ENCODE peak calls at places on chromosomes 7 and 10, in nine cellular contexts. W is ovary, P is stomach, A is transverse colon, N is A549, R is tibial nerve, Z is sigmoid colon, T is esophagus muscularis mucosa, H is suprapubic skin. G is an unnamed sample.

GRCh38 chr7:133853706-133854276 is 273.3 kb upstream of the LRGUK start:
- DNase-seq in R (no peak), A (peak), Z (no peak), P (peak), W (no peak), H (no peak), T (no peak), N (peak), G (no peak)

GRCh38 chr10:110214380-110214826 is 7.0 kb downstream of the MXI1 start:
- DNase-seq in W (no peak), Z (no peak), T (peak), P (no peak), H (no peak), A (no peak), N (no peak), R (no peak), G (no peak)

GRCh38 chr7:125648543-125648942 is 718.9 kb upstream of the POT1 start:
- DNase-seq in R (no peak), Z (no peak), H (no peak), W (no peak), A (no peak), T (no peak), P (no peak), N (no peak), G (no peak)

GRCh38 chr7:38964921-38965320 is 12.8 kb upstream of the POU6F2 start:
- DNase-seq in H (no peak), R (no peak), T (no peak), W (no peak), A (no peak), N (no peak), P (no peak), Z (no peak), G (no peak)

GRCh38 chr10:92239600-92240288 is 51.1 kb downstream of the CPEB3 start:
- DNase-seq in P (peak), R (peak), H (peak), N (no peak), Z (peak), A (peak), W (peak), T (no peak), G (peak)

GRCh38 chr7:82210422-82211184 is 233.0 kb downstream of the CACNA2D1 start:
- DNase-seq in R (no peak), P (no peak), W (no peak), A (no peak), Z (no peak), T (no peak), N (no peak), H (no peak), G (no peak)

GRCh38 chr7:5237286-5237685 is 45.5 kb upstream of the SLC29A4 start:
- DNase-seq in W (peak), H (peak), Z (peak), P (peak), N (no peak), R (peak), A (peak), T (no peak), G (peak)

GRCh38 chr10:12350167-12350872 is 973 bp downstream of the CAMK1D start:
- DNase-seq in N (peak), A (peak), H (peak), P (no peak), Z (peak), R (no peak), W (peak), T (no peak), G (peak)

GRCh38 chr10:91340613-91341362 is 69.4 kb upstream of the HECTD2 start:
- DNase-seq in P (no peak), N (no peak), W (no peak), H (no peak), A (no peak), T (no peak), Z (no peak), R (no peak), G (no peak)

DNA sequence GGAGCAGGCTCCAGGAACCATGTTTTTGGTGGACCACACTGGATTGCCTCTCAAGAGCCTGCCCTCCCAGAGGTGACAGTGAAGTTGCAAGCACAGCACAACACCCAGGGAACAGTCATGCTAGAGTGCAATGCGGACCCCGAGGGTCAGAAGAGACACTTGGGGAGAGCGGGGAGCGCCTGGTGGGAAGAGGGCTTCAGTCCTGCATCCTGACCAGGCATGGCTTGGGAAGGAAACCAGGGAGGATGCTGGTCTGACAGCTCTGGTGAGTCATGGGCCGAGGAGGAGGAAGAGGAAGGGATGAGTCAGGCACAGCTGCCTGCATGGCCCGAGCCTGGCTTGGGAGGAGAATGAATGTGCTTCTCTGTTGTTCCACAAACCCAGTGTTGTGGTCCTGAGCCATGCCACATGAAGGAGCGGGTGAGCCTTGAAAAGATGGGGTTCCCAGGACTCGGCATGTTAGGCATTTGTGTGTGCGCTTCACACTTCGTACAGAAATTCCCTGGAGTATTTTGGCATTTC is 29.5 kb upstream of the ANKRD2 start:
- DNase-seq in W (peak), H (peak), N (peak), T (no peak), R (peak), P (peak), A (peak), Z (peak), G (peak)
- TF ChIP-seq EP300 in W (no peak), H (no peak), N (no peak), T (no peak), R (peak), P (no peak), A (no peak), Z (no peak), G (no peak)

GRCh38 chr10:20768849-20769248 is 128.3 kb downstream of the NEBL start:
- DNase-seq in A (no peak), P (no peak), H (no peak), T (no peak), N (no peak), R (no peak), Z (no peak), W (no peak), G (no peak)
- TF ChIP-seq CTCF in A (peak), P (no peak), H (no peak), T (peak), N (no peak), R (peak), Z (peak), W (no peak), G (peak)

DNA sequence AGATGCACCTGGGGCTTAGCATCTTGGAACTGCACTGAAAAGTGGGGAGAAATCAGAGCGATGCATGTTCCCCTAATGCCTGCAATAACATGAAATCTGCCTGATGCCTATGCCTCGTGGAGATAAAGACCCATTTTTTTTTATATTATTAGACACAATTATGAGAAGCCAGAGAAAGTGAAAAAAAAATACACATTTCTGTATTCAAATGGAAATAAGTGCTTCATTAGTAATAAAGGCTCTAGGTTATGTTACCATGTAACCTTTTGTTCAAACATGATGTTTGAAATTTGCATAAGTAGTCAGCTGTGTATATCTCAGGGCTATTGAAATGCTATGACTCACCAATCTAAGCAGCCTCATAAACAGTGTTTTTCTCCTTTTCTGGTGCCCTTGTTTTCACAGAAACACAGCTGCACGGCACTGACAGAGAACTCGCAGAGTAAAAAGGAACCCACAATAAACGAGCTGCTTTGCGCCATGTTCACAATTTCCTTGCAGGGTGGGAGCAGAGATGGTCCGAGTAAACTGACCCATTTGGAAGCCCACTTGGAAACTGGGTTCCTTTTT is 175.9 kb upstream of the PRKCQ start:
- DNase-seq in Z (no peak), W (no peak), R (no peak), N (no peak), T (no peak), P (no peak), A (peak), H (no peak), G (no peak)
- TF ChIP-seq EP300 in Z (no peak), W (no peak), R (no peak), N (no peak), T (no peak), P (no peak), A (no peak), H (no peak), G (no peak)

GRCh38 chr7:92614586-92615237 is 24.5 kb upstream of the FAM133B start:
- DNase-seq in A (no peak), H (no peak), W (no peak), N (no peak), Z (no peak), T (no peak), R (no peak), P (no peak), G (no peak)

GRCh38 chr7:92612501-92612900 is 22.3 kb upstream of the FAM133B start:
- DNase-seq in Z (no peak), R (no peak), H (no peak), T (no peak), A (no peak), N (no peak), P (no peak), W (no peak), G (no peak)

GRCh38 chr7:92613214-92613613 is 23.0 kb upstream of the FAM133B start:
- DNase-seq in H (no peak), N (no peak), R (no peak), Z (no peak), T (no peak), W (no peak), A (no peak), P (no peak), G (no peak)

GRCh38 chr7:92613720-92614119 is 23.5 kb upstream of the FAM133B start:
- DNase-seq in P (no peak), Z (no peak), H (no peak), N (no peak), W (no peak), A (no peak), R (no peak), T (no peak), G (no peak)

DNA sequence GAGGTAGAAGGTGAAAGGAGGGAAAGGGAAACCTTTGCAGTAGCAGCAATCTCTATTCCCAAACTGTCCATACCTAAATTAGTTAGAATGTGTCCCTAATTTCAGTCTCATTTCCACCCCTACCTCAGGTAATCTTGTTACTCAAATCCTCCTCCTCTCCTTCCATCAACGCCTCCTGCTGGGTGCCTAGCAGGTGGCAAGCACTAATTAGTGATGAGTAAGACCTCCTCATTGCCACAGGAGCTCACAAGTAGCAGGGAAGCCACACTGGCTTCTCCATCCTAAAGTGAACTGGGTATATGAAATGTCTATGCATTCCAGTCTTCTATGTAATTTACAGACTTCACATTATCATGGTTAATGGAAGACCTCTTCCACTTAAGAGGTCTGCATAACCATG is 25.7 kb upstream of the FAM133B start:
- DNase-seq in H (no peak), P (no peak), A (no peak), Z (no peak), T (no peak), R (no peak), N (no peak), W (no peak), G (no peak)
- TF ChIP-seq CTCF in H (no peak), P (no peak), A (no peak), Z (no peak), T (no peak), R (no peak), N (no peak), W (no peak), G (no peak)

GRCh38 chr7:101426303-101427011 is 63.8 kb downstream of the COL26A1 start:
- DNase-seq in Z (no peak), W (no peak), H (no peak), N (no peak), T (no peak), P (no peak), R (no peak), A (no peak), G (no peak)

GRCh38 chr7:101433688-101434087 is 71.0 kb downstream of the COL26A1 start:
- DNase-seq in A (no peak), Z (no peak), N (no peak), W (no peak), T (no peak), P (no peak), R (no peak), H (no peak), G (no peak)

GRCh38 chr7:101422361-101423195 is 59.9 kb downstream of the COL26A1 start:
- DNase-seq in W (no peak), R (no peak), A (no peak), P (no peak), T (no peak), N (no peak), H (no peak), Z (no peak), G (no peak)

GRCh38 chr7:101432316-101432715 is 69.6 kb downstream of the COL26A1 start:
- DNase-seq in Z (no peak), W (no peak), T (no peak), A (no peak), P (no peak), H (no peak), N (no peak), R (no peak), G (no peak)

GRCh38 chr7:101428093-101428866 is 65.6 kb downstream of the COL26A1 start:
- DNase-seq in Z (no peak), T (no peak), N (no peak), H (no peak), R (no peak), P (no peak), A (no peak), W (no peak), G (no peak)
- TF ChIP-seq EP300 in Z (no peak), T (no peak), N (no peak), H (no peak), R (no peak), P (no peak), A (no peak), W (no peak), G (no peak)

DNA sequence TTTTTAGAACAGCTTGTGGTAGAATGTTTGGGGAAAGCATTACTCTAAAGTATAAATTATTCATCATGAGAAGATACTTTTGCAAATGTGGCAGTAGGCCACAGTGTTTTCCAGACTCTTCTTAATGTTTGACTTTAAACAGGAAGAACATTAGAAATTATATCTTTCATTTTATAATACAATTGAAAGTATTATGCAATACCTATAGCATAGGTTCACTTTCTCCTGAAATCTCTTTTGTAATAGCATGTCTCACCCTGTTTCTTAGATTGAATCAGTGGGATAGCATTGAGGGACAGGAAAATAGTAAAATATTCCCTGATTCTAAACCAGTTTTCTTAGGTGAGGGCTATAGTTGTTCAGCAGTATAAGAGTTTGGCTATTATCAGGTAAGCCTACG is 23.1 kb downstream of the ANKIB1 start:
- DNase-seq in T (no peak), P (no peak), N (no peak), A (no peak), R (no peak), Z (no peak), W (no peak), H (no peak), G (no peak)
- TF ChIP-seq CTCF in T (no peak), P (no peak), N (no peak), A (no peak), R (no peak), Z (no peak), W (no peak), H (no peak), G (no peak)

DNA sequence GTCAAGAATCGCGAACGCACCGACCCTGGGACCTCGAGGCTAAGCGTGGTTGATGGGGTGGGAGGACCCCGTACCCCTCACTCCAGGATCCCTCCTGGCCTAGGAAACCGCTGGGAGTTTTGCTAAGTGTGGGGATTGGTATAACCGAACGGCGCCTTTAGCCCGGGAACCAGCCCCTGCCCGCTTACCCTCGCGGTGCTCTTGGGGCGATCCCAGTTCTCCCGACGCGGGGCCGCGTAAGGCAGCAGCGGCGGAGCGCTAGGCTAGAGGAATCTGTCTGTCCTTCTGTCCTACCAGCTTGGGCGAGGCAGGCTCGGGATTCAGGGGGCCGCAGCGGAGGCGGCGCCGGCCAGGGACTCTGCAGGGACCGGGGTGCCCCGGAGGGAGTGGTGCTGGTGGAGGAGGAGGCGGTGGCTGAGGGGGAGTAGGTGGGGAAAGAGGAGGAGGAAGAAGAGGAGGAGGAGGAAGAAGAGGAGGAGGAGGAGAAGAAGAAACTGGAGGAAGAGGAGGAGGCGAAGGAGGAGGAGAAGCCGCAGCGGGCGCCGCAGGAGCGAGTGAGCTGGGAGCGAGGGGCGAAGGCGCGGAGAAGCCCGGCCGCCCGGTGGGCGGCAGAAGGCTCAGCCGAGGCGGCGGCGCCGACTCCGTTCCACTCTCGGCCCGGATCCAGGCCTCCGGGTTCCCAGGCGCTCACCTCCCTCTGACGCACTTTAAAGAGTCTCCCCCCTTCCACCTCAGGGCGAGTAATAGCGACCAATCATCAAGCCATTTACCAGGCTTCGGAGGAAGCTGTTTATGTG is 439 bp upstream of the EMX2 start:
- DNase-seq in T (no peak), N (peak), H (peak), Z (no peak), P (no peak), R (no peak), W (peak), A (no peak), G (peak)
- TF ChIP-seq EP300 in T (no peak), N (no peak), H (no peak), Z (no peak), P (no peak), R (peak), W (no peak), A (no peak), G (no peak)

G was measured in upper lobe of left lung.